ENCODE peak calls at places on chromosomes 13 and 19, in four cellular contexts. J is stomach, N is choroid plexus epithelial cell, A is cardiac fibroblast. Q is an unnamed sample.

GRCh38 chr19:28012361-28012760 is 1200.6 kb downstream of the UQCRFS1 start:
- DNase-seq in J (no peak), N (no peak), A (no peak), Q (no peak)

GRCh38 chr13:65595881-65596280 is 1634.3 kb downstream of the PCDH9 start:
- DNase-seq in N (peak; percentile 76), A (peak; percentile 44), J (no peak), Q (no peak)

GRCh38 chr19:34120846-34121639 is 51.3 kb upstream of the LSM14A start:
- DNase-seq in J (peak; percentile 31), A (peak; percentile 71), N (peak; percentile 79), Q (peak; percentile 6)

GRCh38 chr13:110138700-110139036 is 168.3 kb downstream of the COL4A1 start:
- DNase-seq in A (no peak), N (no peak), J (no peak), Q (no peak)

GRCh38 chr19:3923912-3924311 is 9.0 kb upstream of the NMRK2 start:
- DNase-seq in J (no peak), N (no peak), A (no peak), Q (no peak)

GRCh38 chr13:95258098-95258497 is 43.2 kb downstream of the ABCC4 start:
- DNase-seq in A (no peak), J (no peak), N (no peak), Q (no peak)

GRCh38 chr19:10552596-10553053 is 8.9 kb downstream of the ATG4D start:
- DNase-seq in J (no peak), A (peak; percentile 39), N (peak; percentile 37), Q (no peak)

GRCh38 chr13:110509971-110510786 is 51.3 kb downstream of the RAB20 start:
- DNase-seq in N (no peak), J (no peak), A (no peak), Q (no peak)

GRCh38 chr19:374183-374885 is 29.7 kb upstream of the MIER2 start:
- DNase-seq in N (no peak), A (no peak), J (no peak), Q (no peak)

GRCh38 chr19:409515-410242 is 732 bp upstream of the C2CD4C start:
- DNase-seq in A (no peak), J (no peak), N (peak; percentile 4), Q (no peak)

GRCh38 chr13:91357613-91358383 is 10.3 kb downstream of the MIR17HG start:
- DNase-seq in J (no peak), N (no peak), A (no peak), Q (no peak)

GRCh38 chr19:10155834-10156233 is 36.1 kb upstream of the EIF3G start:
- DNase-seq in A (peak; percentile 13), N (peak; percentile 10), J (no peak), Q (no peak)

GRCh38 chr19:18415177-18415867 is 3.9 kb upstream of the SSBP4 start:
- DNase-seq in J (no peak), N (peak; percentile 85), A (peak; percentile 96), Q (peak; percentile 57)

GRCh38 chr13:27295660-27296059 is 25.0 kb downstream of the RASL11A start:
- DNase-seq in J (no peak), N (no peak), A (no peak), Q (no peak)

GRCh38 chr19:4971816-4972495 is 3.0 kb downstream of the KDM4B start:
- DNase-seq in N (no peak), J (no peak), A (no peak), Q (no peak)

GRCh38 chr19:18289471-18290066 is 8.1 kb upstream of the JUND start:
- DNase-seq in A (no peak), N (no peak), J (no peak), Q (no peak)

GRCh38 chr13:23654111-23655110 is 84.2 kb downstream of the TNFRSF19 start:
- DNase-seq in A (peak; percentile 31), J (peak; percentile 33), N (peak; percentile 80), Q (no peak)

GRCh38 chr19:16869331-16869972 is 19.3 kb upstream of the F2RL3 start:
- DNase-seq in N (no peak), J (no peak), A (no peak), Q (no peak)

GRCh38 chr13:97905517-97905916 is 48.0 kb upstream of the IPO5 start:
- DNase-seq in A (peak; percentile 25), J (no peak), N (no peak), Q (no peak)

GRCh38 chr19:12867120-12868099 is 13.8 kb downstream of the DNASE2 start:
- DNase-seq in J (peak; percentile 73), A (peak; percentile 68), N (peak; percentile 58), Q (no peak)

GRCh38 chr13:34943675-34944634 is 1.9 kb downstream of the NBEA start:
- DNase-seq in J (no peak), N (no peak), A (no peak), Q (no peak)

GRCh38 chr19:13872695-13873389 is 4.1 kb upstream of the NANOS3 start:
- DNase-seq in N (no peak), A (no peak), J (no peak), Q (no peak)

GRCh38 chr13:24150613-24151012 is 9.9 kb upstream of the SPATA13 start:
- DNase-seq in A (no peak), J (no peak), N (no peak), Q (no peak)

GRCh38 chr19:2475018-2475701 is 767 bp upstream of the GADD45B start:
- DNase-seq in A (peak; percentile 65), N (peak; percentile 69), J (peak; percentile 65), Q (no peak)

GRCh38 chr13:33349996-33350826 is 64.7 kb upstream of the STARD13 start:
- DNase-seq in A (peak; percentile 56), N (peak; percentile 39), J (peak; percentile 66), Q (no peak)

GRCh38 chr13:67231481-67231940 is 1.4 kb upstream of the PCDH9 start:
- DNase-seq in N (peak; percentile 34), J (no peak), A (peak; percentile 21), Q (no peak)

DNA sequence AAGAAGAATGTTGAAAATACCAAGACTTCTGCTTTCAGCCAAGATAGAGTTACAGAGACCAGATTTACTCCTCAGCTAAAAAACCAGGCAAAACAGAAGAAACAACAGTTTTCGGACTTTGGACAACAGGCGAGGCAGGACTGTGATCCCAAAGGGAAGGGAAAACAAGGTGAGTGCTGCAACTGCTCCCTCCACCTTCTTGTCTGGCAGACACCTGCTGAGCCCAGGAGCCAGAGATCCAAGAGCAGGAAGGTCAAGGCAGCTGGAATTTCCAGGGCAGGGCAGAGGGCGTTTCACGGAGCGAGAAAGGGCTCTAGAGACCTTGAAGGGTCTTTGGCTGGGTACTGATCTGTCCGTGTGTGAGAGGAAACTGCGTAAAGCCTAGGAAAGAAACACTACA is 32.9 kb upstream of the SLC7A9 start:
- DNase-seq in J (no peak), A (no peak), N (no peak), Q (no peak)
- H3K4me3 ChIP-seq in J (no peak overlapping the region), A (no peak overlapping the region), N (no peak overlapping the region), Q (no peak overlapping the region)

GRCh38 chr19:11560404-11560988 is 1.5 kb upstream of the ELOF1 start:
- DNase-seq in A (peak; percentile 81), J (peak; percentile 41), N (peak; percentile 89), Q (peak; percentile 47)
- H3K4me3 ChIP-seq in A (no peak overlapping the region), J (peak overlapping the region; percentile 65), N (no peak overlapping the region), Q (no peak overlapping the region)

DNA sequence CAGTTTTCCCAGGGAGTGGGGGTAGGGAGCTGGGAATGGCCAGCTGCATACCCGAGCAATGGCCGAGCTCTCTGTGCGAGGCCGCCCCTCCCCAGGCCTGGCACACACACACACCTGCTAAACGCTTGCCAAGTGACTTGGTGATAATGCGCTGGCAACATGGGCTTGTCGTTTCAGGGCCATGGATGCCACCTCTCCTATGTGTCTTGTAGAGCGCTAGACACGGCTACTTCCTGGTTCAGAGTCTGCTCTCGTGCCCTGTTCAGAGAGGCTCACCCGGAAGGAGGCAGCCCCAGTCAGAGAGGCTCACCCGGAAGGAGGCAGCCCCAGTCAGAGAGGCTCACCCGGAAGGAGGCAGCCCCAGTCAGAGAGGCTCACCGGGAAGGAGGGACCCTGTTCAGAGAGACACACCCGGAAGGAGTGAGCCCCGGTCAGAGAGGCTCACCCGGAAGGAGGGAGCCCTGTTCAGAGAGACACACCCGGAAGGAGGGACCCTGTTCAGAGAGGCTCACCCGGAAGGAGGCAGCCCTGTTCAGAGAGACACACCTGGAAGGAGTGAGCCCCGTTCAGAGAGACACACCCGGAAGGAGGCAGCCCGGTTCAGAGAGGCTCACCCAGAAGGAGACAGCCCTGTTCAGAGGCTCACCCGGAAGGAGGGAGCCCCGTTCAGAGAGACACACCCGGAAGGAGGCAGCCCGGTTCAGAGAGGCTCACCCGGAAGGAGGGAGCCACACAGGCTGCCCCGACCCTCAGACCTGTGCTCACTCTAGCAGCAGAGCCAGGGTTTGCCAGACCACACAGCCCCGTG is 4.2 kb downstream of the ADPRHL1 start:
- DNase-seq in N (no peak), A (peak; percentile 36), J (peak; percentile 86), Q (no peak)
- H3K4me3 ChIP-seq in N (no peak overlapping the region), A (peak overlapping the region; percentile 5), J (peak overlapping the region; percentile 47), Q (no peak overlapping the region)

DNA sequence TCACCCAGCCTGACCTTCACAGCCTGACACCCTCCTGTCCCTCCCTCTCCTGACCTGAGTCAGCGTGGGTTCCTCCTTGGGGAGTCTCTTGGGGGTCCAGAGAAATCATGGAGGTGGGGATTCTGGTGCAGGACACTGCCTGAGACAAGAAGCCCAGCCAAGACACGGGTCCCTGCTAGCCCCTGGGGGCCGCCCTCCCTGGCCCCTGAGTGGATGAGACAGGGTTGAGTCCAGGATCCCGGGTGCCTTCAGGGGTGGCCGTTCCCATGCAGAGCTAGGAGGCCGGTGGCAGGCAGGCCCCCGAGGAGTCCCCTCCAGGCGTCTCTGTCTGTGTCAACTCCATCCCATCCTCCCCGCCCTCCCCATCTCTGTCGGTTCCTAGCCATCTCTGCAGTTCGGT is 1.6 kb downstream of the MAP2K7 start:
- DNase-seq in J (no peak), N (no peak), A (no peak), Q (no peak)
- H3K4me3 ChIP-seq in J (no peak overlapping the region), N (peak overlapping the region; percentile 11), A (peak overlapping the region; percentile 17), Q (peak overlapping the region; percentile 85)

GRCh38 chr19:47258434-47258833 is 2.1 kb downstream of the CCDC9 start:
- DNase-seq in J (no peak), A (no peak), N (no peak), Q (no peak)
- H3K4me3 ChIP-seq in J (no peak overlapping the region), A (peak overlapping the region; percentile 44), N (peak overlapping the region; percentile 67), Q (peak overlapping the region; percentile 69)

GRCh38 chr13:75365724-75366173 is 116.2 kb downstream of the TBC1D4 start:
- DNase-seq in A (peak; percentile 46), N (peak; percentile 72), J (no peak), Q (peak; percentile 54)
- H3K4me3 ChIP-seq in A (no peak overlapping the region), N (no peak overlapping the region), J (no peak overlapping the region), Q (no peak overlapping the region)

DNA sequence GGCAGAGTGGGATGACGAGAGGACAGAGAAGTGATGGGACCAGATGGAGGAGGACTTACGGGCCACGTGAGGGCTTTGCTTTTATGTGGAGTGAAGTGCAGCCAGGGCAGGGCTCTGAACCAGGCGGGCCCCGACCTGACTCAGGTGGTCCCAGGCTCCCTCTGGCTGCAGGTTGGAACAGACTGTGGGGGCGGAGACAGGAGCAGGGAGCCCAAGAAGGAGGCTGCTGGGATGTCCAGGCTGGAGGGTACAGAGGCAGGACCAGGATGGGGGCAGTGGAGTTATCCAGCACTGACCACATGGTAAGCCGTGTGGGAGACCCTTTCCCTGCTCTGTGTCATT is 2.1 kb downstream of the FXYD5 start:
- DNase-seq in J (no peak), A (no peak), N (no peak), Q (no peak)
- H3K4me3 ChIP-seq in J (no peak overlapping the region), A (no peak overlapping the region), N (no peak overlapping the region), Q (no peak overlapping the region)